ENCODE peak calls at places on chromosomes 1 and 21, in five cellular contexts. One of them, this sample, is unnamed.

GRCh38 chr1:163170331-163170730 is 32.4 kb downstream of the RGS5 start:
- DNase-seq in central memory CD4-positive, alpha-beta T cell: no peak
- DNase-seq in SHP77: no peak
- DNase-seq in EL: peak
- DNase-seq in C1 segment of cervical spinal cord: no peak
- DNase-seq in this sample: peak

GRCh38 chr1:204870165-204870912 is at the start of gene NFASC:
- DNase-seq in central memory CD4-positive, alpha-beta T cell: no peak
- DNase-seq in SHP77: no peak
- DNase-seq in EL: no peak
- DNase-seq in C1 segment of cervical spinal cord: peak
- DNase-seq in this sample: no peak

GRCh38 chr1:155256101-155256852 is 994 bp upstream of the ENTREP3 start:
- DNase-seq in central memory CD4-positive, alpha-beta T cell: no peak
- DNase-seq in SHP77: no peak
- DNase-seq in EL: no peak
- DNase-seq in C1 segment of cervical spinal cord: no peak
- DNase-seq in this sample: no peak

GRCh38 chr21:41762236-41762635 is 4.6 kb downstream of the RIPK4 start:
- DNase-seq in central memory CD4-positive, alpha-beta T cell: no peak
- DNase-seq in SHP77: no peak
- DNase-seq in EL: no peak
- DNase-seq in C1 segment of cervical spinal cord: no peak
- DNase-seq in this sample: no peak

GRCh38 chr21:25572895-25573310 is 34.4 kb downstream of the MRPL39 start:
- DNase-seq in central memory CD4-positive, alpha-beta T cell: peak
- DNase-seq in SHP77: no peak
- DNase-seq in EL: no peak
- DNase-seq in C1 segment of cervical spinal cord: no peak
- DNase-seq in this sample: no peak

GRCh38 chr1:220708929-220709801 is 19.0 kb downstream of the C1orf115 start:
- DNase-seq in central memory CD4-positive, alpha-beta T cell: no peak
- DNase-seq in SHP77: no peak
- DNase-seq in EL: no peak
- DNase-seq in C1 segment of cervical spinal cord: no peak
- DNase-seq in this sample: no peak

GRCh38 chr1:107695341-107695740 is 269.6 kb downstream of the VAV3 start:
- DNase-seq in central memory CD4-positive, alpha-beta T cell: no peak
- DNase-seq in SHP77: no peak
- DNase-seq in EL: no peak
- DNase-seq in C1 segment of cervical spinal cord: no peak
- DNase-seq in this sample: peak

GRCh38 chr1:45014403-45015028 is 2.5 kb downstream of the UROD start:
- DNase-seq in central memory CD4-positive, alpha-beta T cell: peak
- DNase-seq in SHP77: peak
- DNase-seq in EL: peak
- DNase-seq in C1 segment of cervical spinal cord: peak
- DNase-seq in this sample: peak

GRCh38 chr1:22420456-22421053 is 31.1 kb upstream of the ZBTB40 start:
- DNase-seq in central memory CD4-positive, alpha-beta T cell: peak
- DNase-seq in SHP77: peak
- DNase-seq in EL: peak
- DNase-seq in C1 segment of cervical spinal cord: peak
- DNase-seq in this sample: peak

GRCh38 chr21:36087362-36088138 is 17.7 kb downstream of the CBR1 start:
- DNase-seq in central memory CD4-positive, alpha-beta T cell: no peak
- DNase-seq in SHP77: no peak
- DNase-seq in EL: peak
- DNase-seq in C1 segment of cervical spinal cord: peak
- DNase-seq in this sample: no peak

GRCh38 chr1:218817747-218818146 is 355.9 kb upstream of the LYPLAL1 start:
- DNase-seq in central memory CD4-positive, alpha-beta T cell: no peak
- DNase-seq in SHP77: no peak
- DNase-seq in EL: no peak
- DNase-seq in C1 segment of cervical spinal cord: no peak
- DNase-seq in this sample: no peak

GRCh38 chr1:173056355-173056754 is 5.6 kb upstream of the TNFSF18 start:
- DNase-seq in central memory CD4-positive, alpha-beta T cell: no peak
- DNase-seq in SHP77: no peak
- DNase-seq in EL: peak
- DNase-seq in C1 segment of cervical spinal cord: no peak
- DNase-seq in this sample: no peak

GRCh38 chr1:244050835-244051444 is at the start of gene ZBTB18:
- DNase-seq in central memory CD4-positive, alpha-beta T cell: no peak
- DNase-seq in SHP77: peak
- DNase-seq in EL: peak
- DNase-seq in C1 segment of cervical spinal cord: no peak
- DNase-seq in this sample: peak

GRCh38 chr1:18012686-18013085 is 94.9 kb upstream of the IGSF21 start:
- DNase-seq in central memory CD4-positive, alpha-beta T cell: no peak
- DNase-seq in SHP77: no peak
- DNase-seq in EL: no peak
- DNase-seq in C1 segment of cervical spinal cord: no peak
- DNase-seq in this sample: no peak

GRCh38 chr1:119320100-119320499 is 48.5 kb upstream of the HAO2 start:
- DNase-seq in central memory CD4-positive, alpha-beta T cell: no peak
- DNase-seq in SHP77: no peak
- DNase-seq in EL: no peak
- DNase-seq in C1 segment of cervical spinal cord: no peak
- DNase-seq in this sample: no peak

GRCh38 chr1:6288026-6288425 is 27.1 kb upstream of the GPR153 start:
- DNase-seq in central memory CD4-positive, alpha-beta T cell: no peak
- DNase-seq in SHP77: no peak
- DNase-seq in EL: no peak
- DNase-seq in C1 segment of cervical spinal cord: no peak
- DNase-seq in this sample: no peak

GRCh38 chr1:154429118-154429517 is 24.0 kb downstream of the IL6R start:
- DNase-seq in central memory CD4-positive, alpha-beta T cell: no peak
- DNase-seq in SHP77: no peak
- DNase-seq in EL: no peak
- DNase-seq in C1 segment of cervical spinal cord: peak
- DNase-seq in this sample: no peak

This sample was measured in fibroblast of mammary gland.